ENCODE peak calls at places on chromosomes 1 and 21, in four cellular contexts. V is K562, A is A549, Y is HepG2. R is an unnamed sample.

GRCh38 chr21:32253215-32253641 is 25.6 kb downstream of the MIS18A start:
- DNase-seq in V (no peak), A (no peak), Y (no peak), R (peak)

GRCh38 chr1:222596696-222597095 is 7.0 kb upstream of the TAF1A start:
- DNase-seq in V (no peak), A (no peak), Y (no peak), R (no peak)

GRCh38 chr1:116345830-116346229 is 27.2 kb upstream of the ATP1A1 start:
- DNase-seq in V (no peak), A (no peak), Y (no peak), R (no peak)

GRCh38 chr1:58395355-58395754 is 151.2 kb downstream of the OMA1 start:
- DNase-seq in V (no peak), A (peak), Y (peak), R (peak)

GRCh38 chr1:109438798-109439297 is 12.6 kb upstream of the PSMA5 start:
- DNase-seq in V (peak), A (no peak), Y (peak), R (peak)

GRCh38 chr21:44550807-44551206 is 498 bp downstream of the KRTAP10-2 start:
- DNase-seq in V (no peak), A (no peak), Y (no peak), R (no peak)

GRCh38 chr1:225700889-225701465 is 48.1 kb upstream of the ENAH start:
- DNase-seq in V (peak), A (no peak), Y (no peak), R (peak)

GRCh38 chr1:925532-926421 is 2.1 kb downstream of the SAMD11 start:
- DNase-seq in V (peak), A (no peak), Y (no peak), R (peak)

GRCh38 chr1:21024918-21025317 is 151.8 kb downstream of the EIF4G3 start:
- DNase-seq in V (no peak), A (no peak), Y (no peak), R (no peak)

GRCh38 chr1:151998611-151999362 is 5.1 kb upstream of the S100A10 start:
- DNase-seq in V (no peak), A (no peak), Y (no peak), R (peak)

GRCh38 chr1:55580845-55581332 is 365.7 kb upstream of the USP24 start:
- DNase-seq in V (no peak), A (no peak), Y (peak), R (peak)

GRCh38 chr1:248670003-248670402 is 14.7 kb upstream of the OR2T27 start:
- DNase-seq in V (no peak), A (no peak), Y (no peak), R (no peak)

GRCh38 chr1:59272507-59272906 is 24.4 kb upstream of the FGGY start:
- DNase-seq in V (no peak), A (no peak), Y (no peak), R (peak)

GRCh38 chr1:19260211-19261138 is 8.9 kb downstream of the MRTO4 start:
- DNase-seq in V (peak), A (no peak), Y (no peak), R (peak)

GRCh38 chr21:37373539-37373938 is 7.0 kb downstream of the DYRK1A start:
- DNase-seq in V (no peak), A (no peak), Y (no peak), R (no peak)

GRCh38 chr1:12339410-12339809 is 109.6 kb downstream of the VPS13D start:
- DNase-seq in V (peak), A (no peak), Y (peak), R (no peak)

GRCh38 chr1:92992066-92992465 is 30.8 kb upstream of the DIPK1A start:
- DNase-seq in V (no peak), A (no peak), Y (no peak), R (peak)

GRCh38 chr1:43270421-43271095 is 775 bp downstream of the TMEM125 start:
- DNase-seq in V (peak), A (no peak), Y (no peak), R (no peak)

GRCh38 chr1:53947172-53947835 is 1.2 kb downstream of the LRRC42 start:
- DNase-seq in V (no peak), A (no peak), Y (no peak), R (no peak)

GRCh38 chr1:194618101-194618500 is 1431.7 kb upstream of the B3GALT2 start:
- DNase-seq in V (no peak), A (no peak), Y (no peak), R (no peak)

GRCh38 chr21:46021978-46022544 is 40.5 kb downstream of the COL6A1 start:
- DNase-seq in V (no peak), A (no peak), Y (no peak), R (no peak)

GRCh38 chr21:34926784-34927548 is 122.1 kb downstream of the RUNX1 start:
- DNase-seq in V (no peak), A (no peak), Y (peak), R (peak)

GRCh38 chr1:212226467-212226866 is 58.7 kb upstream of the PPP2R5A start:
- DNase-seq in V (no peak), A (no peak), Y (no peak), R (no peak)

GRCh38 chr1:172708452-172708851 is 49.5 kb downstream of the FASLG start:
- DNase-seq in V (no peak), A (no peak), Y (no peak), R (no peak)

GRCh38 chr1:50610563-50610962 is 187.3 kb upstream of the DMRTA2 start:
- DNase-seq in V (no peak), A (no peak), Y (no peak), R (no peak)

GRCh38 chr1:246794261-246795093 is 70.3 kb downstream of the SCCPDH start:
- DNase-seq in V (peak), A (no peak), Y (no peak), R (peak)

GRCh38 chr1:77636864-77637263 is 45.6 kb downstream of the ZZZ3 start:
- DNase-seq in V (no peak), A (no peak), Y (no peak), R (no peak)

GRCh38 chr1:5729636-5730145 is 262.5 kb downstream of the NPHP4 start:
- DNase-seq in V (no peak), A (no peak), Y (no peak), R (no peak)

GRCh38 chr1:12219800-12220199 is 10.0 kb upstream of the VPS13D start:
- DNase-seq in V (no peak), A (no peak), Y (no peak), R (no peak)

GRCh38 chr1:200386416-200386815 is 23.4 kb downstream of the ZNF281 start:
- DNase-seq in V (no peak), A (no peak), Y (no peak), R (no peak)

GRCh38 chr1:229070168-229070567 is 200.7 kb upstream of the RAB4A start:
- DNase-seq in V (no peak), A (peak), Y (no peak), R (peak)

GRCh38 chr1:115654663-115655306 is 13.0 kb downstream of the VANGL1 start:
- DNase-seq in V (no peak), A (no peak), Y (no peak), R (peak)

GRCh38 chr1:100575406-100575805 is 37.5 kb downstream of the GPR88 start:
- DNase-seq in V (no peak), A (no peak), Y (no peak), R (no peak)

GRCh38 chr1:112735752-112736151 is 20.6 kb upstream of the PPM1J start:
- DNase-seq in V (no peak), A (peak), Y (no peak), R (peak)

GRCh38 chr21:40067751-40068150 is 200.5 kb downstream of the PCP4 start:
- DNase-seq in V (no peak), A (no peak), Y (no peak), R (no peak)

GRCh38 chr1:33337994-33338494 is 17.1 kb upstream of the A3GALT2 start:
- DNase-seq in V (no peak), A (no peak), Y (peak), R (peak)

GRCh38 chr1:4974981-4975685 is 320.7 kb downstream of the AJAP1 start:
- DNase-seq in V (no peak), A (no peak), Y (no peak), R (no peak)

GRCh38 chr1:117591248-117591647 is 14.6 kb upstream of the TENT5C start:
- DNase-seq in V (no peak), A (no peak), Y (no peak), R (no peak)

GRCh38 chr1:186063091-186063657 is 311.9 kb downstream of the TPR start:
- DNase-seq in V (no peak), A (no peak), Y (no peak), R (no peak)
- TF ChIP-seq MAFK in V (no peak), A (no peak), Y (no peak), R (no peak)

GRCh38 chr1:232868793-232869491 is 63.7 kb downstream of the MAP10 start:
- DNase-seq in V (no peak), A (peak), Y (no peak), R (peak)
- TF ChIP-seq CEBPB in V (no peak), A (peak), Y (no peak), R (peak)

DNA sequence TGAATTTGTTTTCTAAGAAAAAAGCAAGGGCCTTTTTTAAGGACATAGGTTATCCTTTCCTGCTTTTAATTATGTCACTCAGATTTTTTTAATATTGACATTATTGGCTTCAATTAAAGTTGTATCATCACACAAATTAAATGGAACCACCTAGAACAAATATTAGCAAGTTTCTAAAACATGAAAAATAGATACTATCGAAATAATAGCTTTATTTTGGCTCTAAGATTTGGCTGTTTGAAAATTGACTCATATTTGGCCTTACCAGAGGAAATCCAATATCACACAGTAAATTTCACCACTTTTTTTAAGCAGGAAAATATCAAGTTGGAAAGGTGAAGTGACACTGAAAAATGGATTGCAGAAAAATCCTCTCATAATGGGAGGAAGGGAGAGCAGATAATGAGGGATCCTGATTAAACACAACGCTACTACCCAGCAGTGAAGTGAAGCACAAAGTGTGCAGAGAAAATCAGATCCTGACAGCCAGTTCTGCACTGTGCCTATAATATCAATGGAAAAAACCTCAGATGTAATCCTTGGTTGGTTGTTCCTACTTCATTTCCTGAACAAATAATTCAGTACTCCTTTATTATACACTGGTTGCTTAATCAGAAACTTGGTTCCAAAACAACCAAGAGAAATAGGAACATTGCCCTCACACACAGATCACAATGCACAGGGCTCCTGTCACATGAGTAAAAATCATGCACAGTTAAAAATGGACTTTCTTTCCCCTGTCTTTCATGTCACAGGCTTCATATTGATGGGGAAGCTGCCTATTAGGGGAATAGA is 9.4 kb downstream of the DNASE2B start:
- DNase-seq in V (no peak), A (no peak), Y (no peak), R (no peak)
- TF ChIP-seq SMC3 in V (no peak), A (no peak), Y (no peak), R (no peak)

DNA sequence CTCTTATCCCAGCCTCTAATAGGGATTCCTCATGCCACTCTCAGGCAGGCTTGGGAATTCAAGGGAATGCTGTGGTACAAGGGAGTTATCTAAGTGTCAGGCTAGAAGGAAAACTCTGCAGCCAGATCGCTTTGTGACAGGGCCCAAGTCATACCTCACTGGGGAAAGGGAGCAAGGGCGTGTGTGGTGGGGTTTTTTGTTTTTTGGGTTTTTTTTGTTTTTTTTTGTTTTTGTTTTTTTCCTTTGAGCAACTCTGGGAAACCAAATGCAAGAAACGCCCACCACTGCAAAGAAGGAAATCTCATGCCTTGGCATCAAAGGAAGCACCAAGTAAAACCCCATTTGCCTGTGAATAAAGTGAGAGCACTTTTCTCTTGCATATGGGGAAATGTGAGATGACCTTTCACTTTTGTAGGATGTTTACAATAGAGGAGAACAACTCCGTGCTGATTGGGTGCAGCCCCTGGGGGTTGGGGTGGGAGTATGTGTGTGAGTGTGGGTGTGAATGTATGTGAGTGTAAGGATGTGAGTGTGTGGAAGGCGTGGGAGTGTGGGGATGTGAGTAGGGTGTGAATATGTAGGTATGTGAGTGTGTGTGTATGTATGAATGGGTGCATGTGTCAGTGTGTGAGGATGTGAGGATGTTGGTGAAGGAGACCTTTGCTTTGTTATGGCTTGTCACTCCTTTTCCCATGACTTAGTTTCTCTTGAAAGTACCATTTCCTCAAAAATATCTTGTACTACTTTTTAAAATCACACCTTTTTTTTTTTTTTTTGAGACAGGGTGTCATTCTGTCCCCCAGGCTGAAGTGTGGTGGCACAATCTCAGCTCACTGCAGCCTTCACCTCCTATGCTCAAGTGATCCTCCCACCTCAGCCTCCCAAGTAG is 34.6 kb downstream of the IL12RB2 start:
- DNase-seq in V (no peak), A (no peak), Y (no peak), R (no peak)
- TF ChIP-seq MAFK in V (no peak), A (no peak), Y (no peak), R (no peak)

GRCh38 chr1:204426035-204426436 is 14.4 kb upstream of the PPP1R15B start:
- DNase-seq in V (no peak), A (peak), Y (peak), R (peak)

GRCh38 chr1:204424621-204425020 is 13.0 kb upstream of the PPP1R15B start:
- DNase-seq in V (no peak), A (no peak), Y (no peak), R (no peak)

GRCh38 chr1:204426474-204426873 is 14.9 kb upstream of the PPP1R15B start:
- DNase-seq in V (no peak), A (no peak), Y (no peak), R (no peak)

GRCh38 chr1:204429746-204430145 is 18.1 kb upstream of the PPP1R15B start:
- DNase-seq in V (no peak), A (no peak), Y (no peak), R (no peak)

DNA sequence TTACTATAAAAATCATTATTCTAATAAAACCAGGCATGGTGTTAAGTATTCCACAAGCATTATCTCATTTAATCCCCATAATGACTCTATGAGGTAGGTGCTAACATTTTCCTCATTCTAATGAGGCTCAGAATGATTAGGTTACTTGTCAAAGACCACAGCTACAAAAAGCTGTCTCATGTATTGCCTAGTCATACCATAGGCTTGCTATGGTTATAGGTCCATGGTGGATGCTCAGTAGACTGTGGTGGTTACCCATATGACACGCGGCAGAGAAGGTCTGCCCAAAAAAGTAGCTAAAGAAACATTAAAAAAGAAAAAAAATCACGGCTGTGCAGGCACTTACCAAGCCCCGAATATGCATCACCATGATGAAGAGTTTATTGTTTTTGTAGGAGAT is 15.7 kb upstream of the PPP1R15B start:
- DNase-seq in V (no peak), A (no peak), Y (no peak), R (no peak)
- TF ChIP-seq CEBPB in V (no peak), A (no peak), Y (no peak), R (no peak)

GRCh38 chr1:69787151-69787550 is 219.4 kb downstream of the LRRC7 start:
- DNase-seq in V (no peak), A (no peak), Y (no peak), R (no peak)

GRCh38 chr1:69794831-69795230 is 227.1 kb downstream of the LRRC7 start:
- DNase-seq in V (no peak), A (no peak), Y (no peak), R (no peak)

DNA sequence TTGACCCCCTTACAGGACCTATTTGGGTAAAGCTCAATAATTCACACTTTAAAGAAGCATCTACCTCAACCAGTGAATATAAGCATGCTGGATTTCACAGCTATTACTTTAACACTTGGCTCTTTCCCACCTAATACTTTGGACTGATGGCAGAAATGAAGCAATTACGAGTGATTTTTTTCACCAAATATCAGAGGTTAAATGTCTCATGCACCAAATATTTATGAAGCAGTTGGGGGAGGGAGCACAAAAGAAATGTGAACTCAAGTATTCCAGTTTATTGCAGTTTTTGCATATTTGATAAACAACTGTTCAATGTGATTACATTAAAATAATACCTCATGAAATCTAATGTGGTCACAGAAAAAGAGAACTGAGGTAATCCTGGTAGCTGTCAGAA is 223.6 kb downstream of the LRRC7 start:
- DNase-seq in V (no peak), A (no peak), Y (no peak), R (no peak)
- TF ChIP-seq SMC3 in V (no peak), A (no peak), Y (no peak), R (no peak)

DNA sequence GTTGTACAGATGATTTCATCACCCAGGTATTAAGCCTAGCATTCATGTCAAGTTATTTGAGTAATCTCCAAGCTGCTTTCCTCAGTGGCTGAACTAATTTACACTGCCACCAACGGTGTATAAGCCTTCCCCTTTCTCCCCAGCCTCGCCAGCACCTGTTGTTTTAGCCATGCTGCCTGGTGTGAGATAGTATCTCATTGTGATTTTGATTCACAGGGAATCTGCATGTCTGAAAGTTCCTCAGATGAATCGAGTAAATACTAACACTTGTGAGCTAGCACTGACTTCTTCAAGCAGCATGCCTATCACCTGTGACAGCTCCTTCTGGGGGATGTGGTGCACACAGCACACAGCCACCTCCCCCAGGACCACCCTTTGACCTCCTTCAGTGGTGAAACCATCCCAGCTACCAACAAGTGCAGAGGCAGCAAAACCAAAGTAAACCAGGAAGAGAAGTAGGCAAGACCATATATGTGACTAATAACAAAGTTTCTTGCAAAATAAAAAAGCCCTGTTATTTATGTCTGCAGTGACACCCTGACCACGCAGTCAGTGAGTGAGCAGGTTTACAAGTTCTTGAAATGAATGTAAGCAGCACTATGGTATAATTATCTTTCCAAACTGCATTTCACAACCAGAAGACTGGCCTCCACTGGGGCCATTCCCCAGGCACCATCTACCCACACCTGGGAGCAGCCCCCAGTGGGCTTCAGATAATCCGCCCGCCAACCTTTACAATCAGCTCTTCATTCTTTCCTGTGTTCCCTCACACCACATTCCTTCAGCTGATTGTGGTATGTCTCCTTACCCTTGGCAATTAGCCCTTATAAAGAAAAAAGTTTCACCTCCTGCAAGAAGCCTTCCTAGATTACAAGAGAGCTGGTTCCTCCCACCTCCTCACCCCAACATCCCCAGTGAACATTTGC is 173.8 kb downstream of the ETS2 start:
- DNase-seq in V (no peak), A (no peak), Y (no peak), R (peak)
- TF ChIP-seq MAFK in V (no peak), A (peak), Y (no peak), R (peak)